ENCODE peak calls at places on chromosomes 6 and 20, in five cellular contexts. V is stimulated activated CD4-positive, alpha-beta T cell treated with anti-CD3 and anti-CD28 coated beads, Interleukin-2, amount 100 ng/mL, for 24 hours; A is NB4; Q is mesendoderm; C is HCT116. G is an unnamed sample.

GRCh38 chr20:41327178-41327577 is 9.6 kb upstream of the ZHX3 start:
- DNase-seq in A (no peak), C (no peak), V (no peak), Q (no peak), G (no peak)

GRCh38 chr6:116966675-116967576 is 89.9 kb downstream of the RFX6 start:
- DNase-seq in Q (no peak), C (no peak), V (no peak), A (no peak), G (no peak)

GRCh38 chr6:143007626-143008025 is 53.1 kb upstream of the AIG1 start:
- DNase-seq in C (no peak), V (no peak), Q (no peak), A (no peak), G (no peak)

GRCh38 chr6:141653590-141653989 is 479.1 kb upstream of the GJE1 start:
- DNase-seq in A (peak), C (no peak), V (no peak), Q (no peak), G (no peak)

GRCh38 chr6:38187285-38187684 is 367.8 kb downstream of the ZFAND3 start:
- DNase-seq in C (no peak), Q (peak), V (no peak), A (no peak), G (no peak)

GRCh38 chr6:128754658-128755256 is 128.2 kb upstream of the LAMA2 start:
- DNase-seq in V (no peak), A (no peak), Q (no peak), C (no peak), G (no peak)

GRCh38 chr6:45959534-45960195 is 56.0 kb downstream of the CLIC5 start:
- DNase-seq in Q (no peak), V (no peak), C (no peak), A (no peak), G (no peak)

GRCh38 chr6:36631326-36632046 is 37.3 kb downstream of the SRSF3 start:
- DNase-seq in C (no peak), Q (no peak), V (no peak), A (no peak), G (no peak)

GRCh38 chr6:30544666-30545272 is 11.5 kb downstream of the GNL1 start:
- DNase-seq in C (peak), A (peak), V (no peak), Q (peak), G (no peak)

G was measured in D721Med.